ENCODE peak calls at places on chromosomes 2 and 18, in four cellular contexts. J is HCT116, Y is K562, L is HepG2. Z is an unnamed sample.
A peak's percentile ranks its signal among the peaks of the same experiment; 100 is the strongest.

GRCh38 chr18:71028285-71028762 is 739.5 kb downstream of the SOCS6 start:
- DNase-seq in Y (no peak), L (no peak), J (no peak), Z (peak; percentile 69)

GRCh38 chr2:241177526-241177925 is 11.0 kb upstream of the ANO7 start:
- DNase-seq in Y (no peak), L (no peak), J (no peak), Z (no peak)

GRCh38 chr18:50469380-50469781 is 90.5 kb upstream of the MAPK4 start:
- DNase-seq in L (no peak), Y (no peak), J (no peak), Z (no peak)

GRCh38 chr2:222795671-222796357 is 65.0 kb upstream of the ACSL3 start:
- DNase-seq in J (no peak), L (peak; percentile 97), Y (no peak), Z (no peak)

GRCh38 chr2:28423856-28424605 is 31.4 kb downstream of the FOSL2 start:
- DNase-seq in J (no peak), Y (no peak), L (no peak), Z (no peak)

GRCh38 chr2:196399736-196400691 is 228.6 kb upstream of the STK17B start:
- DNase-seq in Y (peak; percentile 67), J (peak; percentile 40), L (no peak), Z (no peak)

GRCh38 chr2:47310801-47311560 is 92.0 kb upstream of the MSH2 start:
- DNase-seq in Y (no peak), L (peak; percentile 73), J (no peak), Z (no peak)

GRCh38 chr2:204325468-204325867 is 219.8 kb upstream of the PARD3B start:
- DNase-seq in J (peak; percentile 62), L (peak; percentile 71), Y (peak; percentile 80), Z (peak; percentile 85)

GRCh38 chr2:222693837-222694236 is 22.4 kb downstream of the MOGAT1 start:
- DNase-seq in L (peak; percentile 63), J (peak; percentile 41), Y (peak; percentile 27), Z (peak; percentile 43)

GRCh38 chr2:232349546-232349945 is 29.0 kb upstream of the ALPP start:
- DNase-seq in J (no peak), L (no peak), Y (no peak), Z (no peak)

GRCh38 chr2:45334241-45334860 is 276.7 kb downstream of the SRBD1 start:
- DNase-seq in Y (no peak), J (no peak), L (no peak), Z (no peak)

GRCh38 chr2:27211241-27211942 is 449 bp upstream of the ATRAID start:
- DNase-seq in L (no peak), J (no peak), Y (no peak), Z (no peak)

GRCh38 chr2:217204358-217204757 is 344.5 kb upstream of the TNP1 start:
- DNase-seq in Y (no peak), J (no peak), L (no peak), Z (no peak)

GRCh38 chr2:63050916-63051794 is 525 bp downstream of the OTX1 start:
- DNase-seq in J (no peak), L (no peak), Y (peak; percentile 18), Z (no peak)

GRCh38 chr18:23012249-23012648 is 79.1 kb downstream of the RBBP8 start:
- DNase-seq in L (no peak), Y (no peak), J (no peak), Z (no peak)

GRCh38 chr2:36356990-36357505 is 1.5 kb downstream of the CRIM1 start:
- DNase-seq in J (no peak), Y (no peak), L (peak; percentile 69), Z (no peak)

GRCh38 chr2:83459456-83459855 is 999.6 kb downstream of the SUCLG1 start:
- DNase-seq in L (no peak), J (no peak), Y (no peak), Z (no peak)

GRCh38 chr2:200741468-200742202 is 70.1 kb upstream of the BZW1 start:
- DNase-seq in J (no peak), L (peak; percentile 87), Y (no peak), Z (peak; percentile 42)

GRCh38 chr18:21053127-21053526 is 58.5 kb downstream of the ROCK1 start:
- DNase-seq in J (no peak), L (peak; percentile 69), Y (no peak), Z (no peak)

GRCh38 chr2:45700407-45701013 is 49.0 kb downstream of the PRKCE start:
- DNase-seq in L (no peak), Y (peak; percentile 19), J (no peak), Z (no peak)

GRCh38 chr18:63157293-63158011 is 162.1 kb downstream of the BCL2 start:
- DNase-seq in Y (no peak), J (no peak), L (no peak), Z (no peak)

GRCh38 chr2:42872736-42873135 is 80.4 kb upstream of the HAAO start:
- DNase-seq in Y (no peak), L (no peak), J (no peak), Z (no peak)

GRCh38 chr18:31275722-31276463 is 42.1 kb upstream of the DSG1 start:
- DNase-seq in L (no peak), J (peak; percentile 18), Y (no peak), Z (no peak)

GRCh38 chr2:62334440-62335058 is 138.6 kb downstream of the B3GNT2 start:
- DNase-seq in J (no peak), Y (no peak), L (no peak), Z (no peak)

GRCh38 chr2:180730976-180731375 is 249.4 kb upstream of the UBE2E3 start:
- DNase-seq in J (no peak), Y (no peak), L (peak; percentile 28), Z (no peak)

GRCh38 chr2:239392688-239393400 is 8.0 kb downstream of the HDAC4 start:
- DNase-seq in Y (no peak), J (no peak), L (no peak), Z (no peak)

GRCh38 chr2:109542384-109542783 is 71.4 kb downstream of the SEPTIN10 start:
- DNase-seq in J (no peak), L (no peak), Y (no peak), Z (no peak)

GRCh38 chr18:75475228-75475627 is 47.7 kb upstream of the SMIM21 start:
- DNase-seq in L (no peak), Y (no peak), J (no peak), Z (no peak)

GRCh38 chr18:49976810-49977209 is 163.5 kb upstream of the ACAA2 start:
- DNase-seq in Y (no peak), J (no peak), L (no peak), Z (no peak)

GRCh38 chr2:64644240-64645013 is 9.3 kb downstream of the SERTAD2 start:
- DNase-seq in J (peak; percentile 59), Y (peak; percentile 95), L (peak; percentile 62), Z (peak; percentile 46)

GRCh38 chr2:240433973-240434727 is 1.3 kb upstream of the GPC1 start:
- DNase-seq in J (peak; percentile 81), Y (peak; percentile 53), L (no peak), Z (no peak)

GRCh38 chr2:25674003-25674362 is 606 bp upstream of the DTNB start:
- DNase-seq in J (no peak), Y (no peak), L (no peak), Z (no peak)

DNA sequence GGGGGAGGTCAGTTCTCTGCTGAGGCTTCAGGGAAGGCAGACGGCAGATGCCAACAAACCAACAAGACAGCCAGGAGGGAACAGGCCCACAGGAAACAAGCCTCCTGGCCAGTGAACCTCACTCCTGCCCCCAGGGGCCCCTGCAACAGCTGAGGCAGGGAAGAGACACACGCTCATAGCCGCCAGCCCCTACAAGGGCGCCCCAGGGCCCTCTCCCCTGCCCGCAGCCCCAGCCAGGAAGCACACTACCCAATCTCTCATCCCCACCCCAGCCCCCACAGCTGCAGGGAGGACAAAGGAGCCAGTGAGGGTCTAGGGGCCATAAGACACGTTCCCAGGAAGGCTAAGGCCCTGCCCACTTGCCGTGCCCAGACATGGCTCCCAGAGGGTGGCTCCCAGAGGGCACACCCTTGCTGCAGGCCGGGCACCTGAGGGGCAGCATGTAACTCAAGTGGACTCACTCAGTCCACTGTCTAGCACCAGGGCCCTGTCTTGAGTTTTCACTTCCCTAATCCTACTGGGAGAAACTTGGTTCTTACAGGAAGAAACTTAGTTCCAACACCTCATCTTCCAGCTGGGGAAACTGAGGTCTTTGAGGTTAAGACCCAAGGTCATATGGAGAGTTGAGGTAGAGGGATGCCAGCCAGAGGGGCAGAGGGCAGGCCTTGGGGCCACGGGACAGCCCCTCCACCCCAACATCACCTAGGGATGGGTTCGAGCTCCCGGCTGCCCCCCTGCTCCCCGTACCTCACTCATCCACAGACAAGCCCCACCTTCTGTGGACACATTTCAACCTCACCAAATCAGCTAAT is 37.3 kb downstream of the EMX1 start:
- DNase-seq in L (no peak), Y (no peak), J (no peak), Z (no peak)
- TF ChIP-seq JUND in L (no peak), Y (no peak), J (no peak), Z (no peak)

GRCh38 chr2:128591841-128592822 is 273.5 kb upstream of the HS6ST1 start:
- DNase-seq in J (no peak), Y (no peak), L (no peak), Z (no peak)

GRCh38 chr2:128585706-128586105 is 267.0 kb upstream of the HS6ST1 start:
- DNase-seq in L (no peak), J (no peak), Y (no peak), Z (no peak)

GRCh38 chr2:128591022-128591840 is 272.6 kb upstream of the HS6ST1 start:
- DNase-seq in L (no peak), Y (no peak), J (no peak), Z (no peak)

GRCh38 chr2:128590309-128591021 is 271.8 kb upstream of the HS6ST1 start:
- DNase-seq in J (no peak), L (no peak), Y (no peak), Z (no peak)

GRCh38 chr2:128589681-128590080 is 271.0 kb upstream of the HS6ST1 start:
- DNase-seq in J (no peak), Y (no peak), L (no peak), Z (no peak)
- TF ChIP-seq JUND in J (no peak), Y (no peak), L (no peak), Z (no peak)

DNA sequence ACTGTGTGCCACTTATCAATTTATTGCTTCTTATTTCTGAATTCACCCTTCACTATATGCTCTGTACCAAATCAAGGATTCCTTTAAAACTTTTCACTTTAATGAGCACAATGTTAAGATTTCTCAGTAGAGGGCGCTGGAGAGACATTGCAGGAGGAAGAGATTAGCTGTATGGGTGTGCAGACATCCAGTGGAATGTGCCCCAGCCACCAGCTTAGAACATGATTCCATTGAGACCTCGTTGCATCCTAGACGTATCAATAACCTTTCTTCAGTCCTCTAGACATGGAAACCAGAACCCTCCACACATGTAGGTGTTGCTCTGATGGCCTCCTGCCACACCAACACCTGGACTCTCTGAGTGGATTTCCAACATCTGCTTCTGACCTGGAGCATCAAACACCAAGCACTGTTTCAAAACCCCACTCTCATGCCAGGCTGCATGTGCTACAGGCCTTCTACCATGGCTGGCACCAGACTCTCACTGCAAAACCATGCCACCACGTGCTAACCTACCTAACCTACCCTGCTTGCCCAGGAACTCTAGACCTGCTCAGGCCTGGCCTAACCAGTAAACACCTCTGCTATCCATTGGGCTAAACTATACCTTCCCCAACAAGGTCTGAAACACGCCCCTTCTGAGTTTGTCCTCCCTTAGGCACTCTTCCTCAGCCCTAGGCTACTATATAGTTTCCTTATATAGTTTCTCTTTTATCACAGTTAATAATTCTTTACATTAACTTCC is 633.2 kb upstream of the PKDCC start:
- DNase-seq in L (peak; percentile 56), Y (peak; percentile 16), J (no peak), Z (peak; percentile 14)
- TF ChIP-seq JUND in L (no peak), Y (no peak), J (no peak), Z (no peak)

DNA sequence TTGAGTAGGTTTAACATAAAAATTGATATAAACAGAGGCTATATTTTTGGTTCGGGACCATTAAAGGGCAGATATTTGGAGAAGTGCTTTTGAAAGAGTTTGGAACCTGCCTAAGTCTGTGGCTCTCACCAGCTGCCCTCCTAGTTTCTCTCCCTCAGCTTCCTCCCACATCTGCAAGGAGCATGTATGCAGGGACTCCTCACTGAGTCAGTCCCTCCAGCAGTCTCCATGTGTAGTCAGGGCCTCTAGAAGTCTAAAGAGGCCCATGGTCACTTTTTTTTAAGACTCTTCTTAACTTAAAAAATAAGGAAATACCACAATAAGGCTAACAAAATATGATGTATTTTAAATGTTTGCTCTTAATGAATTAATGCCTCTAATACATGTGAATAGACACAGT is 220.0 kb upstream of the TANK start:
- DNase-seq in J (no peak), Y (no peak), L (no peak), Z (no peak)
- TF ChIP-seq JUND in J (no peak), Y (no peak), L (no peak), Z (no peak)

Z was measured in T47D.